ENCODE peak calls at places on chromosomes 6 and 20, in five cellular contexts. V is activated CD8-positive, alpha-beta memory T cell treated with anti-CD3 and anti-CD28 coated beads for 4 hours; N is choroid plexus epithelial cell; I is Right ventricle myocardium superior; P is activated CD4-positive, alpha-beta T cell treated with anti-CD3 and anti-CD28 coated beads for 36 hours. A is an unnamed sample.

GRCh38 chr6:159691133-159691962 is 1.7 kb downstream of the SOD2 start:
- DNase-seq in N (peak; percentile 96), P (no peak), V (no peak), I (no peak), A (peak; percentile 51)

GRCh38 chr6:152248987-152249386 is 388.2 kb downstream of the SYNE1 start:
- DNase-seq in I (no peak), N (no peak), V (no peak), P (no peak), A (no peak)

GRCh38 chr6:38725414-38726183 is 10.5 kb downstream of the DNAH8 start:
- DNase-seq in V (no peak), P (peak; percentile 13), N (peak; percentile 61), I (no peak), A (no peak)

GRCh38 chr6:106128981-106129761 is 43.0 kb downstream of the PRDM1 start:
- DNase-seq in N (peak; percentile 74), V (no peak), P (no peak), I (no peak), A (no peak)

GRCh38 chr6:152695317-152696043 is 2.2 kb upstream of the MYCT1 start:
- DNase-seq in V (no peak), P (no peak), I (no peak), N (peak; percentile 47), A (no peak)

GRCh38 chr6:80143312-80143960 is 37.0 kb downstream of the BCKDHB start:
- DNase-seq in P (no peak), N (peak; percentile 86), I (peak; percentile 49), V (no peak), A (no peak)

GRCh38 chr20:4369798-4370124 is 351.9 kb upstream of the PRND start:
- DNase-seq in I (no peak), P (peak; percentile 78), N (no peak), V (no peak), A (no peak)

GRCh38 chr6:40509163-40509562 is 78.0 kb downstream of the LRFN2 start:
- DNase-seq in I (no peak), N (no peak), V (no peak), P (peak; percentile 6), A (no peak)

GRCh38 chr6:39843305-39844020 is 51.3 kb downstream of the DAAM2 start:
- DNase-seq in P (no peak), N (no peak), V (no peak), I (no peak), A (no peak)

GRCh38 chr6:20542927-20543602 is 8.8 kb downstream of the CDKAL1 start:
- DNase-seq in V (no peak), P (peak; percentile 53), I (no peak), N (peak; percentile 93), A (no peak)

GRCh38 chr6:159981591-159982245 is 12.8 kb downstream of the IGF2R start:
- DNase-seq in I (peak; percentile 67), N (peak; percentile 85), V (peak; percentile 28), P (peak; percentile 63), A (no peak)

GRCh38 chr20:3237958-3238615 is 903 bp downstream of the SLC4A11 start:
- DNase-seq in P (no peak), V (no peak), N (no peak), I (no peak), A (no peak)

GRCh38 chr20:23047738-23048214 is 1.7 kb downstream of the THBD start:
- DNase-seq in P (peak; percentile 45), I (peak; percentile 69), V (no peak), N (no peak), A (no peak)

GRCh38 chr6:3565291-3565690 is 108.4 kb upstream of the SLC22A23 start:
- DNase-seq in V (no peak), N (no peak), P (no peak), I (no peak), A (peak; percentile 23)

GRCh38 chr6:133947302-133947900 is 5.6 kb upstream of the TBPL1 start:
- DNase-seq in I (no peak), P (no peak), N (no peak), V (no peak), A (no peak)

GRCh38 chr6:2581611-2582010 is 169.1 kb downstream of the MYLK4 start:
- DNase-seq in V (no peak), N (no peak), I (no peak), P (no peak), A (no peak)

GRCh38 chr20:60011512-60012507 is 53.6 kb downstream of the CDH26 start:
- DNase-seq in I (no peak), P (no peak), V (no peak), N (no peak), A (no peak)

GRCh38 chr20:58308680-58309527 is 611 bp upstream of the RAB22A start:
- DNase-seq in V (no peak), N (peak; percentile 69), I (peak; percentile 80), P (peak; percentile 39), A (no peak)

GRCh38 chr6:6331393-6331792 is 10.9 kb upstream of the F13A1 start:
- DNase-seq in P (no peak), I (no peak), V (no peak), N (no peak), A (no peak)

GRCh38 chr6:44172759-44173500 is 14.3 kb downstream of the CAPN11 start:
- DNase-seq in P (peak; percentile 91), I (peak; percentile 92), V (peak; percentile 57), N (peak; percentile 78), A (peak; percentile 39)

GRCh38 chr6:1507251-1507650 is 102.5 kb upstream of the FOXC1 start:
- DNase-seq in N (no peak), P (no peak), I (no peak), V (no peak), A (no peak)

A was measured in NCI-H2227 treated with DMSO at 0.1 percent for 48 hours.